ENCODE peak calls at places on chromosome 11, in five cellular contexts. T, V, P, M and X are unnamed samples.
A peak's percentile ranks its signal among the peaks of the same experiment; 100 is the strongest.

GRCh38 chr11:126307706-126308105 is 3.8 kb downstream of the DCPS start:
- DNase-seq in T (no peak), V (no peak), P (peak; percentile 62), M (peak; percentile 84), X (no peak)

GRCh38 chr11:68314203-68314885 is 2.0 kb downstream of the LRP5 start:
- DNase-seq in T (no peak), V (no peak), P (no peak), M (no peak), X (no peak)

GRCh38 chr11:108338750-108339149 is 115.9 kb downstream of the ATM start:
- DNase-seq in T (no peak), V (no peak), P (no peak), M (peak; percentile 96), X (no peak)

GRCh38 chr11:65506316-65506769 is 7.5 kb downstream of the MALAT1 start:
- DNase-seq in T (no peak), V (peak; percentile 46), P (no peak), M (peak; percentile 25), X (no peak)

GRCh38 chr11:111413849-111414248 is 34.8 kb upstream of the POU2AF1 start:
- DNase-seq in T (no peak), V (no peak), P (no peak), M (no peak), X (no peak)

GRCh38 chr11:126619516-126619915 is 264.0 kb downstream of the ST3GAL4 start:
- DNase-seq in T (no peak), V (no peak), P (no peak), M (no peak), X (no peak)

GRCh38 chr11:32527776-32528175 is 55.9 kb upstream of the EIF3M start:
- DNase-seq in T (no peak), V (no peak), P (no peak), M (no peak), X (no peak)

GRCh38 chr11:29024386-29024785 is 916.2 kb downstream of the METTL15 start:
- DNase-seq in T (no peak), V (no peak), P (no peak), M (no peak), X (no peak)

GRCh38 chr11:117618956-117619355 is 178.1 kb downstream of the DSCAML1 start:
- DNase-seq in T (no peak), V (no peak), P (peak; percentile 58), M (no peak), X (no peak)

DNA sequence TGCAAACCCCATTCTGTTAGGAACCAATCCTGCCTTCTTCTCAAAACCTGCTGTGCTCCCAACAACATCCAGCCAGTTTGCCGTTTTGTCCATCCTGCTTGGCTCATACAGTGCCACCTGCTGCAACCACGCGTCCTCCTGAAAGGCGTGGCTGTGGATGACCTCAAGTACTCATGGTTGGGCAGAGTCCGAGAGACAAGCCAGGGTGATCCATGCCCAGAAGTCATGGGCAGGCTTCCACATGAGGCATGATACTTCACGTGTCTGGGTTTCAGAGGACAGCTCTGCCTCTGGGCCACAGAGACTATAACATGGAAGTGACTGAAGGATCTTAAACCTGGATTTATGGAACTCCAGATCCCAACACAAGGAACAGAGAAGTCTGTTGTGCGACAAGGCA is 15.5 kb downstream of the CARS1 start:
- DNase-seq in T (no peak), V (no peak), P (no peak), M (no peak), X (no peak)
- H3K27ac ChIP-seq in T (no peak overlapping the region), V (no peak overlapping the region), P (no peak overlapping the region), M (no peak overlapping the region), X (peak overlapping the region; percentile 39)

GRCh38 chr11:130124096-130124495 is 35.5 kb upstream of the ST14 start:
- DNase-seq in T (peak; percentile 30), V (peak; percentile 85), P (no peak), M (peak; percentile 96), X (peak; percentile 81)
- TF ChIP-seq CTCF in T (no peak), V (no peak), P (no peak), M (peak; percentile 38), X (no peak)

DNA sequence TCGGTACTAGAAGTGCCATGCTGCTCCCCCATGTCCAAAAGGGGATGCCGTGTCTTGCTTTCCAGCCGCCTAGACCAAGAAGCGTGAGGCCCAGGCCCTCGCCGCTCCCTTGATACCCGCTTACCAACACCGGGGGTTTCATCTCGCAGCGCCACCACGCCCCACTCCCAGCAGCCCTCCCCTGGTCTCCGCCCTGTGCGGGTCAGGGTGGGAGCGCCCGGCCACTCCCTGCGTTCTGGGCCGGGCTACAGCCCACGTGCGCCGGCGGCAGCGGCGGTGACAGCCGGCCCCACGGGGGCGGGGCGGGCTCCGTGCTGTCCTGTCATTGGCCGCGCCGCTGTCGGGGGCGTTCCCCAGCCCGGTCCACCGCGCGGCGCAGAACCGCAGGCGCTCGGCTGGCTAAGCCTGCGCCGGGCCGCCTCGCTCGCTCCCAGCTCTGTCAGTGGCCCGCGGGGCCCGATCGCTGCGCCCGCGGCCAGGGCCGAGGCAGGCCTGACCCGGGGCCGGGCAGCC is at the start of gene MICAL2:
- DNase-seq in T (peak; percentile 57), V (no peak), P (peak; percentile 96), M (peak; percentile 92), X (peak; percentile 95)
- H3K27ac ChIP-seq in T (peak within 1 kb of the TSS; percentile 57), V (peak within 1 kb of the TSS; percentile 88), P (no peak within 1 kb of the TSS), M (peak within 1 kb of the TSS; percentile 54), X (peak within 1 kb of the TSS; percentile 77)

GRCh38 chr11:1586699-1587098 is 1.6 kb upstream of the KRTAP5-1 start:
- DNase-seq in T (no peak), V (no peak), P (no peak), M (no peak), X (no peak)

DNA sequence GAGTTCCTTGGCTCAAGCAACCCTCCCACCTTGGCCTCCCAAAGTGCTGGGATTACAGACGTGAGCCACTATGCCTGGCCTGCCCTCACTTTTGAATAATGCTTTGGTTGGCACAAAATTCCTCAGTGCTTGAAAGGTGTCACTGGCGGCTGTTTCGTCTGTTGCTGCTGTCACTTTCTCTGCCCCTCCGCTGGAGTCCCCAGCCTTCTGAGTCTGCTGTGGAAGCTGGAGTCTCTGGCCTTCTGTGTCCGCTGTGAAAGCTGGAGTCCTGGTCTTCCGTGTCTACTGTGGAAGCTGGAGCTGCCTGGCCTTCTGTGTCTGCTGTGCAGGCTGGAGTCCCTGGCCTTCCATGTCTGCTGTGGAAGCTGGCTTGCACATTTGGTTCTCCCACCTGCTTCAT is 4.9 kb upstream of the KRTAP5-1 start:
- DNase-seq in T (no peak), V (no peak), P (no peak), M (no peak), X (no peak)
- TF ChIP-seq CTCF in T (no peak), V (no peak), P (no peak), M (no peak), X (no peak)

GRCh38 chr11:105109855-105110750 is 29.5 kb downstream of the CARD18 start:
- DNase-seq in T (no peak), V (no peak), P (no peak), M (peak; percentile 29), X (no peak)
- H3K27ac ChIP-seq in T (no peak overlapping the region), V (no peak overlapping the region), P (no peak overlapping the region), M (peak overlapping the region; percentile 69), X (no peak overlapping the region)

DNA sequence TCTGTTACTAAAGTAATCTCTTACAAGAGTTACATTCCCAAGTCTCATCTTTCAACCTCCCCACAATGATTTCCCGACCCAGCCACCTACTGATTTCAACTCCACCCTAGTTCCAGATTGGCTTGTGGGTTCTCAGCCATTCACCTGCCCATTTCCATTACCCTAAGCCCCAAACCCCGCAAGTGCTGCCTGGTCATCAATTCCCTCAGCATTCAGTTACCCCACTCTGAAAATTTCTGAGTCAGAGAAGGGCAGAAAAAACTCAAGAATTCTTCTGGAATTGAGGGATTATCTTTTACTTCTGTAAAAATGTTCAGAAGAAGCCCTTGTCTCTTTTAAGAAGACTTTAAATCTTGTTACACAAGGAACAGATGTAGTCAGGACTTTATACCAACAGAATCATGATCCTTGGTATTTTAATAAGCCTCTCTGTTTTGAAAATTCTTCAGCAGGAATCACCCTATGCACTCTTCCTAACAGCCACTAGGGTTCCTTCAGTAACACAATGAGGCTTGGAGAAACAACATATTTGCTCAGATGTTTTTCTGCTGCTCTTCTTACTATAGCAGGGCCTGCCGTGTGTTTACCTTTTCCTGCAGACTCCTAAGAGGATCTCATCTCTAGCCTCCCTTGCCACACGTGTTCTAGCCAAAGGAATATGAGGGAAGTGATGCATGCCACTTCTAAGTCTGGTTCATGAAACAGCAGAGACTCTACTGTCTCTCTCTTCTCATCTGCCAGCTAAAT is 29.2 kb upstream of the PAMR1 start:
- DNase-seq in T (no peak), V (no peak), P (no peak), M (peak; percentile 34), X (no peak)
- TF ChIP-seq CTCF in T (peak; percentile 59), V (peak; percentile 26), P (peak; percentile 47), M (peak; percentile 42), X (no peak)

DNA sequence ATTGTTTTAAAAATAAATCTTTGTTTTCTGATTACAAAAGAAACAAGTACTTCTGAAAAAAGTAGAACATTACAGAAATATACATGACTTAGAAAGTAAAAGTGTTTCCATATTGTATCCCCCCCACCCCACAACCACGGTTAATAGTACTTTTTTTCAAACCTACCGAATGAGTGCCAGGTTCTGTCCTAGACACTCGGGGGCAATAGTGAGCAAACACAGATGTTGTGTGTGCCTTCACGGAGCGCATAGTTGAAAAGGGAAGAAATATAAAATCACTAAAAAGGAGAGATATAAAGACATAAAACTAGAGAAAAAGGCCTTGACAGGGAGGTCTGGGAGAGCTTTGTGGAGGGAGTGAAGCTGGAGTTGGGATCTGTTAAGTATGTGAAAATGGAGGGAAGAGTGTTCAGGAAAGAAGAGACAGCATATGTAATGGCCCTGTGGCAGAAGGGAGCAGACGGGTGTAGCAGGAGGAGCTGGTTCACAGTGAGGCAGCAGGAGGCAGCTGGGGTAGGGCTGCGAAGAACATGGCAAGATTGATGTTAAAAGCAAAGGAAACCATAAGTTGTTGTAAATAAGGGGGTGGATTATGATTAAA is 42.1 kb upstream of the ALX4 start:
- DNase-seq in T (no peak), V (no peak), P (no peak), M (no peak), X (no peak)
- H3K27ac ChIP-seq in T (no peak overlapping the region), V (no peak overlapping the region), P (no peak overlapping the region), M (no peak overlapping the region), X (no peak overlapping the region)

GRCh38 chr11:95067042-95067827 is 516 bp downstream of the SRSF8 start:
- DNase-seq in T (no peak), V (peak; percentile 36), P (peak; percentile 85), M (peak; percentile 87), X (peak; percentile 51)
- TF ChIP-seq CTCF in T (peak; percentile 64), V (peak; percentile 64), P (peak; percentile 52), M (peak; percentile 46), X (peak; percentile 58)

DNA sequence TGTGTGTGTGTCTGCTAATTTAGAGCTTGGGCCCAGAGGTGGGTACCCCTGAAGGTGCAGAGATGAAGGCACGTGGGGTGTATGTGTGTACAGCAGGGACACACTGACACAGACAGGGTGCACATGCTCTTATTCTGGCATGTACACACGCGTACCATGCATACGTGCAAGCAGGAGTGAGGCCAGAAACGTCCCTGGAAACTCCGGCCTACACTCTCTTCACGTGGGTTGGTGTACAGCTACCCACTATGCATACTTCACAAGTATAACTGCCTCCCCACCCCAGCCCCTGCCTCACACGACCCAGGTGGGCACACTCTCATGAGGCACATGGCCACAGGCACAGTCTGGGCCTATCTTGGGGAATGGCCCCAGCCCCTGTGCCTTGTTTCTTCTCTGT is 27.5 kb upstream of the JAM3 start:
- DNase-seq in T (no peak), V (no peak), P (no peak), M (no peak), X (no peak)
- H3K27ac ChIP-seq in T (peak overlapping the region; percentile 39), V (no peak overlapping the region), P (no peak overlapping the region), M (no peak overlapping the region), X (peak overlapping the region; percentile 20)